ENCODE peak calls at places on chromosomes 4 and X, in six cellular contexts. One of them, this sample, is unnamed. For H3K4me1, the result is how much of the 10 kb centered on the place peaks cover.

GRCh38 chr4:2927016-2927695 is 36.0 kb downstream of the NOP14 start:
- DNase-seq in small intestine: no peak
- DNase-seq in fibroblast of lung: no peak
- DNase-seq in GM23248: no peak
- DNase-seq in hepatocyte: no peak
- DNase-seq in heart right ventricle: no peak
- DNase-seq in this sample: peak

GRCh38 chrX:17584248-17584681 is 153.0 kb upstream of the SCML1 start:
- DNase-seq in small intestine: no peak
- DNase-seq in fibroblast of lung: peak
- DNase-seq in GM23248: peak
- DNase-seq in hepatocyte: no peak
- DNase-seq in heart right ventricle: no peak
- DNase-seq in this sample: no peak

GRCh38 chrX:19360903-19361302 is 17.2 kb downstream of the PDHA1 start:
- DNase-seq in small intestine: no peak
- DNase-seq in fibroblast of lung: no peak
- DNase-seq in GM23248: no peak
- DNase-seq in hepatocyte: no peak
- DNase-seq in heart right ventricle: no peak
- DNase-seq in this sample: no peak

GRCh38 chrX:63686878-63687714 is 97.9 kb downstream of the ARHGEF9 start:
- DNase-seq in small intestine: peak
- DNase-seq in fibroblast of lung: peak
- DNase-seq in GM23248: peak
- DNase-seq in hepatocyte: peak
- DNase-seq in heart right ventricle: no peak
- DNase-seq in this sample: peak

GRCh38 chr4:108877821-108878220 is 115.0 kb upstream of the ETNPPL start:
- DNase-seq in small intestine: no peak
- DNase-seq in fibroblast of lung: peak
- DNase-seq in GM23248: no peak
- DNase-seq in hepatocyte: no peak
- DNase-seq in heart right ventricle: no peak
- DNase-seq in this sample: no peak

GRCh38 chr4:189845145-189845846 is 95.4 kb upstream of the FRG1 start:
- DNase-seq in small intestine: no peak
- DNase-seq in fibroblast of lung: peak
- DNase-seq in GM23248: peak
- DNase-seq in hepatocyte: no peak
- DNase-seq in heart right ventricle: no peak
- DNase-seq in this sample: no peak

GRCh38 chr4:17884063-17884462 is 73.3 kb downstream of the NCAPG start:
- DNase-seq in small intestine: no peak
- DNase-seq in fibroblast of lung: peak
- DNase-seq in GM23248: peak
- DNase-seq in hepatocyte: no peak
- DNase-seq in heart right ventricle: no peak
- DNase-seq in this sample: no peak

GRCh38 chr4:97665553-97665952 is 477.7 kb downstream of the STPG2 start:
- DNase-seq in small intestine: no peak
- DNase-seq in fibroblast of lung: no peak
- DNase-seq in GM23248: no peak
- DNase-seq in hepatocyte: no peak
- DNase-seq in heart right ventricle: no peak
- DNase-seq in this sample: no peak

GRCh38 chr4:173794662-173795061 is 264.6 kb upstream of the HAND2 start:
- DNase-seq in small intestine: no peak
- DNase-seq in fibroblast of lung: peak
- DNase-seq in GM23248: peak
- DNase-seq in hepatocyte: no peak
- DNase-seq in heart right ventricle: no peak
- DNase-seq in this sample: peak

GRCh38 chrX:118823263-118824172 is at the start of gene ZCCHC12:
- DNase-seq in small intestine: no peak
- DNase-seq in fibroblast of lung: peak
- DNase-seq in GM23248: peak
- DNase-seq in hepatocyte: peak
- DNase-seq in heart right ventricle: peak
- DNase-seq in this sample: peak

GRCh38 chr4:166680801-166681200 is 553.5 kb downstream of the SPOCK3 start:
- DNase-seq in small intestine: no peak
- DNase-seq in fibroblast of lung: no peak
- DNase-seq in GM23248: no peak
- DNase-seq in hepatocyte: peak
- DNase-seq in heart right ventricle: no peak
- DNase-seq in this sample: no peak

GRCh38 chr4:153518637-153519384 is 52.7 kb downstream of the TMEM131L start:
- DNase-seq in small intestine: peak
- DNase-seq in fibroblast of lung: no peak
- DNase-seq in GM23248: no peak
- DNase-seq in hepatocyte: peak
- DNase-seq in heart right ventricle: no peak
- DNase-seq in this sample: no peak

DNA sequence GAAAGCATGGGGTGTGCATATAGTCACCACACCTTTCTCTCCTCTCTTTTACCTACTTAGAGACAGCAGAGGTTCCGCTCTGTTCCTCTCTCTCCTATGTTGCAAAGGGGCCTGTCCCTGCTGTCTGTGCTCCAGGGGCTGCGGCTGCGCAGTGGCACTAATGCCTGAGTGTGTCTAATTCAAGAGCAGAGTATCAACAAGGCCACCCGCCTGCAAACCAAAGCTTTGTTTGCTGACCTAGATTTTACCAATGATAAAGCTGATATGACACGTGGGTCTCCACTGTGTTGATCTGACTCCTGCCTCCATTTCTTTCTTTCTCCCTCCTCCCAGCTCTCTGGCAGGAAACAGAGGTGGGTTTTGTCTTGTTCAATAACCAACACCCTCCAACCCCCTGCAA is 74.9 kb downstream of the NSG1 start:
- DNase-seq in small intestine: peak
- DNase-seq in fibroblast of lung: no peak
- DNase-seq in GM23248: no peak
- DNase-seq in hepatocyte: peak
- DNase-seq in heart right ventricle: no peak
- DNase-seq in this sample: no peak
- H3K4me1 ChIP-seq in small intestine: under half
- H3K4me1 ChIP-seq in fibroblast of lung: under half
- H3K4me1 ChIP-seq in GM23248: under half
- H3K4me1 ChIP-seq in hepatocyte: under half
- H3K4me1 ChIP-seq in heart right ventricle: under half
- H3K4me1 ChIP-seq in this sample: under half

DNA sequence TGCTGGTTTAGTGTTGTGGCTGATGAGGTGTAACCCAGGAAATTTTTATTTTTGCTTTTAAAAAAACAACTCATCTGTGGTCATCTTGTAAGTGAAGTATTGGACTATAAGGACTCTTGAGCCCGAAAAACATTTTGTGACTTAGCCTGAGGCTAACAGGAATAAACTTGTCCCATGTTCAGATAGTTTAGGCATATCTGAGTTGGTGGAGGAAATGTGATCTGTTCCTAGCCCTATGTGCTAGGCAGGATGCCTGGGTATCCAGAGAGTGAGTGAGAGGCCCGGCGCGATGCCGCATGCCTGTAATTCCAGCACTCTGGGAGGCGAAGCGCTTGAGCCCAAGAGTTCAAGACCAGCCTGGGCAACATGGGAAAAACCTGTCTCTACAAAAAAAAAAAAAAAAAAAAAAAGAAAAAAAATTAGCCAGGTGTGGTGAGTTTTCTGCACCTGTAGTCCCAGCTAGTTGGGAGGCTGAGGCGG is 3.7 kb downstream of the SMS start:
- DNase-seq in small intestine: no peak
- DNase-seq in fibroblast of lung: no peak
- DNase-seq in GM23248: no peak
- DNase-seq in hepatocyte: no peak
- DNase-seq in heart right ventricle: no peak
- DNase-seq in this sample: no peak
- H3K4me3 ChIP-seq in small intestine: no peak
- H3K4me3 ChIP-seq in fibroblast of lung: no peak
- H3K4me3 ChIP-seq in GM23248: peak
- H3K4me3 ChIP-seq in hepatocyte: no peak
- H3K4me3 ChIP-seq in heart right ventricle: no peak
- H3K4me3 ChIP-seq in this sample: no peak

DNA sequence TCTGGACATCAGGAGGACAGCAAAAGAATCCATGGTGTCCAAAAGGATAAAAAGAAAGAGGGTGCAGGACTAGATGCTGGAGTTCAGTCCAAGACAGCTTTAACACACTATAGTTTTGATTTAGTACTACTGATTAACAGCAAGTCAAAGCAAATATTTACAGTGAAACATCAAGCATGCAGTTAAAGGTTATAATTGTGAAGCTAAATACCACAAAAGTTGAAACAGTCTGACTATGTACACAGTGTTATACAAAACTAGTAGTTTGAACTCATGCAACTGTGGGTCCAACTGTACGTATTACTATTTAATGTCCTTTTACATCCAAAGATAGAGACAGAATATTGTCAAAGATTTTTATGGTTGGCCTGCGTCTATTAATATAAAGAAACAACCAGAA is 57.6 kb downstream of the CHIC2 start:
- DNase-seq in small intestine: no peak
- DNase-seq in fibroblast of lung: no peak
- DNase-seq in GM23248: no peak
- DNase-seq in hepatocyte: no peak
- DNase-seq in heart right ventricle: no peak
- DNase-seq in this sample: no peak
- H3K4me1 ChIP-seq in small intestine: under half
- H3K4me1 ChIP-seq in fibroblast of lung: under half
- H3K4me1 ChIP-seq in GM23248: under half
- H3K4me1 ChIP-seq in hepatocyte: under half
- H3K4me1 ChIP-seq in heart right ventricle: under half
- H3K4me1 ChIP-seq in this sample: under half

GRCh38 chrX:24242649-24243556 is 71.0 kb downstream of the SUPT20HL2 start:
- DNase-seq in small intestine: no peak
- DNase-seq in fibroblast of lung: peak
- DNase-seq in GM23248: peak
- DNase-seq in hepatocyte: peak
- DNase-seq in heart right ventricle: peak
- DNase-seq in this sample: no peak
- H3K4me3 ChIP-seq in small intestine: no peak
- H3K4me3 ChIP-seq in fibroblast of lung: no peak
- H3K4me3 ChIP-seq in GM23248: no peak
- H3K4me3 ChIP-seq in hepatocyte: no peak
- H3K4me3 ChIP-seq in heart right ventricle: no peak
- H3K4me3 ChIP-seq in this sample: no peak

DNA sequence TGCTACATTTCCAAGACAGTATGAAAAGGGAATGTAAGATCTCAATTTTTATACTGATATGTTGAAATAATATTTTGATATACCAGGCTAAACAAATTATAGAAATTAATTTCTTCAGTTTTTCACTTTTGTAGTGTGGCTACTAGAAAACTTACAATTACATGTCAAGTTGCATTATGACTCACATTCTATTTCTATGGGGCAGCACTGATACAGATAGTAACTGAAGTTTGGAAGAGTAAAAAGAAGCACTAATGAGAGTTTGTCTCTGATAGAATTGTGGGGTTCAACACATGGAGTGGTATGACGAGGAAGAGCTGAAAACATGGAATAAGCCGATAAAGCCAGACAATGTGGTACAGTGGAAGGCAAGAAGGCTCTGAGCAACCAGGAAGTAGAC is 95.6 kb downstream of the NR3C2 start:
- DNase-seq in small intestine: no peak
- DNase-seq in fibroblast of lung: no peak
- DNase-seq in GM23248: no peak
- DNase-seq in hepatocyte: no peak
- DNase-seq in heart right ventricle: no peak
- DNase-seq in this sample: no peak
- H3K4me1 ChIP-seq in small intestine: under half
- H3K4me1 ChIP-seq in fibroblast of lung: under half
- H3K4me1 ChIP-seq in GM23248: under half
- H3K4me1 ChIP-seq in hepatocyte: under half
- H3K4me1 ChIP-seq in heart right ventricle: under half
- H3K4me1 ChIP-seq in this sample: under half

GRCh38 chr4:184734758-184735157 is 862 bp upstream of the CENPU start:
- DNase-seq in small intestine: no peak
- DNase-seq in fibroblast of lung: no peak
- DNase-seq in GM23248: no peak
- DNase-seq in hepatocyte: no peak
- DNase-seq in heart right ventricle: no peak
- DNase-seq in this sample: no peak
- H3K4me3 ChIP-seq in small intestine: no peak
- H3K4me3 ChIP-seq in fibroblast of lung: peak
- H3K4me3 ChIP-seq in GM23248: peak
- H3K4me3 ChIP-seq in hepatocyte: peak
- H3K4me3 ChIP-seq in heart right ventricle: peak
- H3K4me3 ChIP-seq in this sample: peak